ENCODE peak calls at places on chromosomes 13 and 19, in five cellular contexts. Q is HepG2, I is H1, J is K562, B is GM12878. F is an unnamed sample.

GRCh38 chr19:49776371-49776764 is 9.6 kb downstream of the AP2A1 start:
- DNase-seq in Q (no peak), I (no peak), J (no peak), B (no peak), F (no peak)

GRCh38 chr19:1755467-1756155 is 2.3 kb downstream of the ONECUT3 start:
- DNase-seq in Q (no peak), I (peak), J (no peak), B (no peak), F (no peak)

GRCh38 chr13:110278859-110279258 is 28.1 kb downstream of the COL4A1 start:
- DNase-seq in Q (no peak), I (no peak), J (no peak), B (no peak), F (no peak)

GRCh38 chr19:38781058-38781457 is 7.7 kb upstream of the LGALS7 start:
- DNase-seq in Q (no peak), I (no peak), J (peak), B (no peak), F (no peak)

GRCh38 chr19:45444318-45445041 is 20.8 kb upstream of the ERCC1 start:
- DNase-seq in Q (peak), I (peak), J (peak), B (no peak), F (peak)

GRCh38 chr13:57858376-57858775 is 226.8 kb downstream of the PCDH17 start:
- DNase-seq in Q (no peak), I (no peak), J (no peak), B (no peak), F (no peak)

GRCh38 chr13:76646946-76647345 is 239.3 kb downstream of the KCTD12 start:
- DNase-seq in Q (no peak), I (no peak), J (no peak), B (no peak), F (no peak)

GRCh38 chr19:30049844-30050667 is 108.0 kb downstream of the URI1 start:
- DNase-seq in Q (no peak), I (no peak), J (no peak), B (no peak), F (no peak)

GRCh38 chr19:42143341-42144234 is 11.3 kb upstream of the POU2F2 start:
- DNase-seq in Q (no peak), I (peak), J (peak), B (no peak), F (peak)

GRCh38 chr13:27679396-27679795 is 57.7 kb downstream of the POLR1D start:
- DNase-seq in Q (peak), I (no peak), J (no peak), B (no peak), F (no peak)

GRCh38 chr19:4707956-4708650 is 15.5 kb downstream of the DPP9 start:
- DNase-seq in Q (no peak), I (no peak), J (no peak), B (no peak), F (no peak)

GRCh38 chr13:110521946-110522345 is 39.6 kb downstream of the RAB20 start:
- DNase-seq in Q (no peak), I (no peak), J (no peak), B (no peak), F (no peak)

GRCh38 chr19:30206187-30206586 is 166.0 kb upstream of the ZNF536 start:
- DNase-seq in Q (no peak), I (peak), J (no peak), B (no peak), F (no peak)

GRCh38 chr19:18218159-18218558 is 8.1 kb downstream of the PDE4C start:
- DNase-seq in Q (no peak), I (no peak), J (no peak), B (no peak), F (no peak)
- TF ChIP-seq ATF2 in Q (no peak), I (no peak), J (no peak), B (no peak), F (no peak)

GRCh38 chr19:28244966-28245365 is 968.0 kb downstream of the UQCRFS1 start:
- DNase-seq in Q (no peak), I (no peak), J (no peak), B (no peak), F (no peak)
- TF ChIP-seq ATF2 in Q (no peak), I (no peak), J (no peak), B (no peak), F (no peak)

DNA sequence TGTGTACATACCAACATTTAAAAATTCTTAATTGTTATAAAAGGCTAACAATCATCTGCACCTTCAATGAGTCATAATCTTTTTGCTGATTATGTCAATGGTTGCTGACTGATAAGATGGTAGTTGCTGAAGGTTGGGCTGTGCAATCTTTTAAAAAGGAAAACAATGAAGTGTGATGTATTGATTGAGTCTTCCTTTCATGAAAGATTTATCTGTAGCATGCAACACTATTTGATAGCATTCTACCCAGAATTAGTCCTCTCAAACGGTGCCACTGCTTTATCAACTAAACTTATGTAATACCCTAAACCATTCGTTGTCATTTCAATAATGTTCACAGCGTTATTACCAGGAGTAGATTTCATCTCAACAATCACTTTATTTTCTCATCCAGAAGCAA is 2360.6 kb downstream of the PCDH9 start:
- DNase-seq in Q (no peak), I (no peak), J (no peak), B (no peak), F (no peak)
- TF ChIP-seq ATF2 in Q (no peak), I (no peak), J (no peak), B (no peak), F (no peak)

DNA sequence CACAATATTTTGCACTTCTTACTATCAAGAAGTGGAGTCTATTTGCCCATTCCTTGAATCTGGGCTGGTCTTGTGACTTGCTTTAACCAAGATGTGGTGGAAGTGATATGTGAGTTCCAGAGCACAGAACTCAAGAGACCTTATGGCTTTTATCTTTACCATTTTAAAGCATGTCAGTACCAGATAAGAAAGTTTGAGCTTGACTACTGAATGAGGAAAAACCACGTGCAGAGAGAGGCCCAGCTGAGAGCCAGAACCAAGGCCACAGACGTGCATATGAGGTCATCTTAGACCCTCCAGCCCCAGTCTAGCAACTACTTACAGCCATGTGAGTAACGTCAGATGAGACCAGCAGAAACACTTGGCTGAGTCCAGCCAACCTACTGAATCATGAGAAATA is 6.3 kb upstream of the CDK8 start:
- DNase-seq in Q (no peak), I (no peak), J (peak), B (no peak), F (no peak)
- TF ChIP-seq ATF2 in Q (no peak), I (no peak), J (no peak), B (no peak), F (no peak)

GRCh38 chr13:101939370-101939769 is 462.5 kb downstream of the FGF14 start:
- DNase-seq in Q (no peak), I (no peak), J (no peak), B (no peak), F (no peak)
- TF ChIP-seq ATF2 in Q (no peak), I (no peak), J (no peak), B (no peak), F (no peak)

GRCh38 chr19:43656436-43656835 is 13.5 kb downstream of the PLAUR start:
- DNase-seq in Q (no peak), I (no peak), J (no peak), B (no peak), F (no peak)

GRCh38 chr19:43649514-43649913 is 9.9 kb upstream of the CADM4 start:
- DNase-seq in Q (no peak), I (no peak), J (no peak), B (no peak), F (no peak)

GRCh38 chr19:43648633-43649032 is 9.0 kb upstream of the CADM4 start:
- DNase-seq in Q (no peak), I (no peak), J (no peak), B (no peak), F (no peak)

GRCh38 chr19:43652546-43652874 is 12.9 kb upstream of the CADM4 start:
- DNase-seq in Q (no peak), I (no peak), J (no peak), B (no peak), F (no peak)

DNA sequence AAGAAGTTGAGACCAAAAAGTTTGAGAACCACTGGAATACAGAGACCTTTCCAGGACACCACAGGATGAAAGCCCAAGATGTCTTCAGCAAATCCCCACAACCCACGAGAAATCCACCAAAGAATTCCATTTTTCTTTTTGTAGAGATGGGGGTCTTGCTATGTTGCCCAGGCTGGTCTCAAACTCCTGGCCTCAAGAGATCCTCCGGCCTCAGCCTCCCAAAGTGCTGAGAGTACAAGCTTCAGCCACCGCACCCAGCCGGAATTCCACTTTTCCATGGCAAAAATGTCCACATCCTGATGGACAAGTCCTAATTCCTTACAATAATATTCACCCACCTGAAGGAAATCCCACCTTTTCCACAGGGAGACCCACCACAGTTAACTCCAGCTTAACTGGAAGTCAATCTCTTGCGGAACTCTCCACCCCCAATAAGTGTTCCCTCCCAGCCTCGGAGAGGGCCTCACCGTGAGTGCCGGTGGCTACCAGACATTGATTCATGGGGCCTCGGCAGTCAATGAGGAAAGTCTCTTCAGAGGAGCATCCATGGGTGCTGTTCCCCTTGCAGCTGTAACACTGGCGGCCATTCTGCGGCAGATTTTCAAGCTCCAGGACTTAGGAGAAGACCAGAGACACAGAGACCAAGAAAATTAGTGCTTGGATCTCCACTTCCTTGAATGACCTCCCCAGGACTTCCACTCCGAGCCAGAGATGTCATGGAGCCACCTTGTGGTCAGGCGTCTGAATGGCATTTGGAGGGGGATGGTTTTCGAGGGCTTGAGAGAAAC is 12.3 kb upstream of the CADM4 start:
- DNase-seq in Q (peak), I (peak), J (peak), B (no peak), F (peak)
- TF ChIP-seq ATF2 in Q (no peak), I (no peak), J (no peak), B (no peak), F (no peak)

DNA sequence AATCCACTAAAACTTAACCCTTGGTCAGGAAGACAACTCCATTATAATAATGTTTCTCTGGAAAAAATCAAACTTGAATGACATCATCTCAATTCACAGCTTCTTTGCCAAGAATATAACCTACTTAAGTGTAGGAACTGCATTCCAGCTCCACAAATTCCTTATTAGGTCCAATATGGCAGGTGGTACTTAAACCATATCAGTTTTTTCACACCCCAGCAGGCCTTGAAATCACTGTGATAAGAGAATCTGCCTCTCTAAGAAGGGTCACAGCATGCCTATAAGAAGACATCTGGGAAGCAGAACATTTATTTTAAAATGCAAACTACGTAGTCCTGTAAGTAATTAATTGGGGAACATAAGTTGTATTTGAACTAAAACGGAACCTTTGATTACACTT is 687.8 kb downstream of the DIAPH3 start:
- DNase-seq in Q (no peak), I (no peak), J (no peak), B (no peak), F (no peak)
- TF ChIP-seq ATF2 in Q (no peak), I (no peak), J (no peak), B (no peak), F (no peak)